ENCODE peak calls at places on chromosomes 2 and 18, in ten cellular contexts. N, A, X, P, H, S, U, I, O and T are unnamed samples.

GRCh38 chr2:80105020-80105419 is 199.5 kb downstream of the LRRTM1 start:
- DNase-seq in S (no peak), A (no peak), N (no peak), I (no peak), P (no peak), H (no peak), U (no peak), O (no peak), X (no peak), T (peak)

GRCh38 chr2:118315606-118316005 is 227.3 kb downstream of the INSIG2 start:
- DNase-seq in X (no peak), S (no peak), A (no peak), U (no peak), P (no peak), O (no peak), I (no peak), N (no peak), H (no peak), T (no peak)

GRCh38 chr2:118118479-118118878 is 30.2 kb downstream of the INSIG2 start:
- DNase-seq in H (no peak), O (no peak), I (no peak), S (no peak), N (no peak), X (no peak), U (no peak), A (no peak), P (no peak), T (no peak)

GRCh38 chr2:54556659-54557121 is 100.6 kb downstream of the SPTBN1 start:
- DNase-seq in A (no peak), P (no peak), U (no peak), N (no peak), S (peak), X (peak), O (no peak), H (peak), I (no peak), T (peak)

GRCh38 chr2:231687133-231687852 is 21.0 kb upstream of the PTMA start:
- DNase-seq in U (peak), I (peak), P (peak), N (no peak), H (no peak), A (no peak), X (peak), S (peak), O (peak), T (peak)

GRCh38 chr2:16334886-16335605 is 330.6 kb downstream of the CYRIA start:
- DNase-seq in A (no peak), H (no peak), U (no peak), X (no peak), O (no peak), S (no peak), N (no peak), P (no peak), I (no peak), T (no peak)

GRCh38 chr2:61396005-61396404 is 74.9 kb downstream of the USP34 start:
- DNase-seq in X (peak), U (no peak), O (no peak), S (peak), H (no peak), I (no peak), P (no peak), A (no peak), N (no peak), T (peak)

GRCh38 chr2:138267161-138267901 is 234.2 kb upstream of the SPOPL start:
- DNase-seq in S (peak), N (no peak), H (no peak), A (no peak), P (no peak), U (no peak), X (peak), I (no peak), O (no peak), T (peak)

GRCh38 chr2:57497489-57498096 is 549.0 kb upstream of the VRK2 start:
- DNase-seq in O (no peak), P (peak), A (no peak), S (peak), H (no peak), X (peak), I (peak), U (peak), N (no peak), T (peak)

GRCh38 chr2:37068671-37069070 is 15.5 kb downstream of the HEATR5B start:
- DNase-seq in A (no peak), H (no peak), U (no peak), O (no peak), N (no peak), P (no peak), I (no peak), X (no peak), S (no peak), T (no peak)

GRCh38 chr2:127626917-127627739 is 18.8 kb upstream of the GPR17 start:
- DNase-seq in U (no peak), I (no peak), A (no peak), X (no peak), P (no peak), N (peak), O (no peak), S (no peak), H (no peak), T (no peak)

GRCh38 chr2:190482441-190482840 is 52.1 kb downstream of the NEMP2 start:
- DNase-seq in I (no peak), S (no peak), X (peak), H (no peak), O (no peak), P (no peak), A (no peak), N (no peak), U (no peak), T (no peak)

GRCh38 chr18:2627821-2628276 is 27.7 kb upstream of the SMCHD1 start:
- DNase-seq in U (no peak), S (peak), O (no peak), A (no peak), X (peak), H (no peak), N (no peak), P (no peak), I (no peak), T (peak)

GRCh38 chr2:14223576-14223975 is 408.9 kb upstream of the LRATD1 start:
- DNase-seq in X (no peak), N (no peak), S (no peak), I (no peak), H (no peak), P (no peak), U (no peak), O (no peak), A (no peak), T (no peak)

GRCh38 chr2:220703279-220703678 is 868.8 kb downstream of the EPHA4 start:
- DNase-seq in U (no peak), X (peak), P (no peak), N (no peak), O (no peak), S (no peak), A (no peak), I (no peak), H (no peak), T (no peak)

GRCh38 chr2:37969731-37970130 is 44.6 kb downstream of the RMDN2 start:
- DNase-seq in N (no peak), O (no peak), A (no peak), X (no peak), I (no peak), H (no peak), U (no peak), S (no peak), P (no peak), T (no peak)

GRCh38 chr18:43893001-43893637 is 615.8 kb upstream of the SYT4 start:
- DNase-seq in X (peak), H (no peak), I (no peak), S (peak), P (no peak), A (peak), N (no peak), O (no peak), U (peak), T (peak)

GRCh38 chr2:201831469-201831868 is 25.1 kb downstream of the CDK15 start:
- DNase-seq in S (peak), X (peak), N (no peak), P (no peak), A (peak), H (no peak), U (no peak), I (no peak), O (no peak), T (peak)

GRCh38 chr2:64391940-64392339 is 62.0 kb upstream of the LGALSL start:
- DNase-seq in O (no peak), U (no peak), A (no peak), P (no peak), H (no peak), I (peak), S (no peak), X (no peak), N (no peak), T (no peak)

GRCh38 chr18:38807915-38808314 is 1242.3 kb upstream of the CELF4 start:
- DNase-seq in O (no peak), N (no peak), U (no peak), S (no peak), P (no peak), H (no peak), A (no peak), I (no peak), X (no peak), T (no peak)
- H3K4me3 ChIP-seq in O (no peak), N (no peak), U (no peak), S (no peak), P (no peak), H (no peak), A (no peak), I (no peak), X (no peak), T (no peak)

GRCh38 chr18:68623342-68623741 is 91.6 kb downstream of the TMX3 start:
- DNase-seq in H (no peak), X (peak), U (peak), O (no peak), A (peak), N (peak), I (no peak), S (peak), P (peak), T (peak)
- TF ChIP-seq CTCF in H (peak), X (peak), U (peak), O (peak), A (peak), N (peak), I (peak), S (peak), P (peak), T (peak)

GRCh38 chr2:179444056-179444455 is 179.4 kb upstream of the SESTD1 start:
- DNase-seq in U (no peak), N (no peak), S (peak), I (no peak), X (peak), A (no peak), O (no peak), H (no peak), P (no peak), T (peak)

GRCh38 chr2:179446475-179447141 is 182.0 kb upstream of the SESTD1 start:
- DNase-seq in H (no peak), P (no peak), I (no peak), U (no peak), S (no peak), A (no peak), X (no peak), N (no peak), O (no peak), T (no peak)

GRCh38 chr2:179447839-179448447 is 183.3 kb upstream of the SESTD1 start:
- DNase-seq in A (no peak), N (no peak), X (peak), U (no peak), P (no peak), H (no peak), I (no peak), O (no peak), S (peak), T (peak)

GRCh38 chr2:179447426-179447825 is 182.8 kb upstream of the SESTD1 start:
- DNase-seq in H (no peak), X (no peak), U (no peak), A (no peak), I (no peak), S (no peak), N (no peak), O (no peak), P (no peak), T (no peak)

GRCh38 chr2:179449010-179449409 is 184.4 kb upstream of the SESTD1 start:
- DNase-seq in N (no peak), H (no peak), S (no peak), I (no peak), U (no peak), A (no peak), P (no peak), X (no peak), O (no peak), T (no peak)
- H3K4me3 ChIP-seq in N (no peak), H (no peak), S (no peak), I (no peak), U (no peak), A (no peak), P (no peak), X (no peak), O (no peak), T (no peak)

DNA sequence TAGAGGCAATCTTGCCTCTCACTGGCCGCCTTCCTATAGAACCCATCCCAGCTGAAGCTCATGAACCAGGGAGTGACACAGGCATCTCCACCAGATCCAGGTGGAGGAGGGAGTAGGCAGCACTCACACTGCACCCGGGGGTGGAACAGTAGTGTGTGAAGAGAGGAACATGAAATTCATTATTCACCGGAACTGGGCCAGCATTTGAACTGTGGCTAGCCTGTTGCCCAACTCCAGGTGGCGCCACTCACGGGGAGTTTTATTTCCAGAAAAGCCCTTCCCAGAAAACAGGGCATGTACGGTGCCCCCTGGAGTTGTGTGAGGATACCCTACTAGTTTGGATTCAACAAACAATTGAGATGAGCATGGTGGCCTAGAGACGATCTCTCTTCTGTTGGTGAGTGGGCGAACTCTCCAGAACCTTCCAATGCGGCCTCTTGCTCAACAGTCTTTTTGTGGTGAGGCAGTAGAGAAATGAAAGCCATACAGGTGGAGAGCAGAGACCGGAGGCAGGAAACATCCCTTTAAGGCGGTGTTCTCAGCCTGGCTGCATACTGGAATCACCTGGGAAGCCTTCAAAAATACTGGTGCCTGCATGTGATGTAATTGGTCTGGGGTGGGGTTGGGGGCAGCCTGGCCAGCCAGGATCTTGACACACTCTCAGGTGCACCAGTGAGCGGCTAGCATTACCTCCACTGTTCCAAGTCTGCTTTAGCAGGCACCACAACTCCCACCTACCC is 73.5 kb upstream of the NEDD4L start:
- DNase-seq in S (no peak), N (no peak), X (no peak), O (no peak), H (no peak), A (no peak), I (no peak), U (no peak), P (peak), T (peak)
- TF ChIP-seq CTCF in S (peak), N (no peak), X (peak), O (no peak), H (no peak), A (peak), I (peak), U (no peak), P (peak), T (peak)

GRCh38 chr2:161136194-161136593 is 24.0 kb upstream of the TANK start:
- DNase-seq in S (peak), O (no peak), A (no peak), P (no peak), X (no peak), H (no peak), I (no peak), N (no peak), U (no peak), T (no peak)

GRCh38 chr2:161139098-161139987 is 20.9 kb upstream of the TANK start:
- DNase-seq in I (no peak), U (no peak), P (no peak), H (no peak), N (no peak), O (no peak), S (peak), A (no peak), X (peak), T (peak)

GRCh38 chr2:161141033-161141432 is 19.2 kb upstream of the TANK start:
- DNase-seq in N (no peak), U (no peak), X (no peak), I (no peak), S (no peak), O (no peak), P (no peak), H (no peak), A (no peak), T (no peak)

GRCh38 chr2:161136696-161137324 is 23.4 kb upstream of the TANK start:
- DNase-seq in O (no peak), U (no peak), X (peak), I (no peak), P (no peak), H (no peak), A (no peak), N (no peak), S (peak), T (peak)

DNA sequence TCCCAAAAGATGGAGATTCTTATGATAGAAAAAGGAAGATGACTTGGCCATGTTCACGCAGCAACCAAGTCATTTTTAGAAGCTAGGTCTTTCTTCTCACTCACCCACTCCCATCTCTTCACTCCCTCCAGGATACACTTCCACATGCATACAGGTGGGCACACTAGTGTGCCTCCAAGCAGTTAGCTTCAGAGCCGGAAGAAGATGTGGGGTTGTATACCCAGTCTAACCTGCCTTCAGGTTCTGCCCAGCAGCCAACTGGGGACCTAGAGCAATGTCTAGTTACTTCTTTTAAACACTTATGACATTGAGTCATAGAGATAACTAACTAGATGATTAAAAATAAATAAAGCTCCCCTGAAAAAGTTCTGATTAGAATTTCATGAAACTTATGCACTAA is 21.8 kb upstream of the TANK start:
- DNase-seq in A (no peak), H (no peak), U (no peak), N (no peak), P (no peak), X (no peak), I (no peak), S (no peak), O (no peak), T (no peak)
- H3K4me3 ChIP-seq in A (no peak), H (no peak), U (no peak), N (no peak), P (no peak), X (no peak), I (peak), S (no peak), O (no peak), T (no peak)

GRCh38 chr18:54690198-54690597 is 99.2 kb downstream of the DYNAP start:
- DNase-seq in A (no peak), O (no peak), I (no peak), N (no peak), S (peak), X (peak), H (no peak), U (no peak), P (no peak), T (peak)

GRCh38 chr18:54692463-54692862 is 101.4 kb downstream of the DYNAP start:
- DNase-seq in S (no peak), X (no peak), A (no peak), I (no peak), O (no peak), P (no peak), U (no peak), H (no peak), N (no peak), T (no peak)

GRCh38 chr18:54684786-54685185 is 93.7 kb downstream of the DYNAP start:
- DNase-seq in O (no peak), S (peak), A (no peak), H (no peak), N (no peak), U (no peak), P (peak), X (peak), I (no peak), T (peak)

GRCh38 chr18:54689319-54689718 is 98.3 kb downstream of the DYNAP start:
- DNase-seq in X (no peak), I (no peak), N (no peak), O (no peak), S (no peak), U (no peak), H (no peak), P (no peak), A (no peak), T (no peak)
- TF ChIP-seq CTCF in X (no peak), I (no peak), N (no peak), O (no peak), S (no peak), U (no peak), H (no peak), P (no peak), A (no peak), T (no peak)

DNA sequence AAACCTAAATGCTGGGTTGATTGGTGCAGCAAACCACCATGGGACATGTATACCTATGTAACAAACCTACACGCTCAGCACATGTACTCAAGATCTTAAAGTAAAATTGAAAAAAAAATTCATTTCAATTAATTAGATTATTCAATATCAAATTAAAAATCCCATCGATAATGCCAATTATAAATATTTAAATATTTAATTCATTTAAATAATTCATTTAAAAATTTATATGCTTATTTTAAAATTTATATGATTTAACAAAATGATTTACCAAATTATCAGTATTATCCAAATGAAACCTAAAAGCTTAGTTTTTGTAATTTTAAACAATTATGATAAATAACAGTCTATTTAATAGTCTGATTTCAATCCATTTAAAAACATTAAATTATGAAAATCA is 560.4 kb downstream of the NUP35 start:
- DNase-seq in X (no peak), I (no peak), N (no peak), S (no peak), O (no peak), P (no peak), A (no peak), U (no peak), H (no peak), T (no peak)
- H3K4me3 ChIP-seq in X (no peak), I (no peak), N (no peak), S (no peak), O (no peak), P (no peak), A (no peak), U (no peak), H (no peak), T (no peak)

GRCh38 chr2:203122317-203122998 is 107.8 kb downstream of the NBEAL1 start:
- DNase-seq in S (peak), H (no peak), U (no peak), I (no peak), A (no peak), P (no peak), X (peak), N (no peak), O (no peak), T (no peak)
- TF ChIP-seq CTCF in S (no peak), H (peak), U (no peak), I (peak), A (no peak), P (no peak), X (no peak), N (no peak), O (peak), T (no peak)

GRCh38 chr2:26509141-26509540 is 31.2 kb upstream of the OTOF start:
- DNase-seq in X (no peak), A (no peak), H (no peak), S (no peak), N (no peak), O (no peak), P (no peak), U (no peak), I (no peak), T (no peak)
- H3K4me3 ChIP-seq in X (no peak), A (no peak), H (no peak), S (no peak), N (no peak), O (no peak), P (no peak), U (no peak), I (no peak), T (no peak)

GRCh38 chr2:69628325-69629038 is 15.1 kb downstream of the AAK1 start:
- DNase-seq in U (no peak), O (no peak), H (no peak), S (no peak), P (no peak), A (no peak), I (no peak), N (no peak), X (no peak), T (no peak)
- TF ChIP-seq CTCF in U (no peak), O (no peak), H (no peak), S (no peak), P (no peak), A (no peak), I (no peak), N (no peak), X (no peak), T (no peak)